ENCODE peak calls at places on chromosomes 7 and 10, in seven cellular contexts. J is sigmoid colon, E is transverse colon, O is endothelial cell of umbilical vein, T is HCT116, N is K562, S is esophagus muscularis mucosa. G is an unnamed sample.

GRCh38 chr7:150567168-150567567 is at the start of gene GIMAP4:
- DNase-seq in J (no peak), E (no peak), O (peak; percentile 69), T (no peak), N (no peak), S (no peak), G (no peak)

GRCh38 chr7:30164567-30164966 is 29.8 kb downstream of the MTURN start:
- DNase-seq in J (no peak), E (no peak), O (peak; percentile 74), T (peak; percentile 33), N (peak; percentile 46), S (no peak), G (peak; percentile 30)

GRCh38 chr7:1112109-1112508 is 24.2 kb downstream of the GPER1 start:
- DNase-seq in J (no peak), E (no peak), O (peak; percentile 74), T (no peak), N (no peak), S (no peak), G (no peak)

GRCh38 chr7:87369216-87369615 is 23.8 kb downstream of the CROT start:
- DNase-seq in J (no peak), E (no peak), O (no peak), T (no peak), N (no peak), S (no peak), G (no peak)

GRCh38 chr7:48299580-48300169 is 128.4 kb downstream of the ABCA13 start:
- DNase-seq in J (no peak), E (peak; percentile 22), O (peak; percentile 55), T (peak; percentile 28), N (peak; percentile 40), S (peak; percentile 45), G (peak; percentile 52)

GRCh38 chr7:15692621-15693020 is 6.1 kb upstream of the MEOX2 start:
- DNase-seq in J (no peak), E (no peak), O (no peak), T (no peak), N (no peak), S (no peak), G (no peak)

GRCh38 chr7:2261611-2262010 is 19.6 kb downstream of the NUDT1 start:
- DNase-seq in J (no peak), E (no peak), O (no peak), T (no peak), N (no peak), S (no peak), G (no peak)

GRCh38 chr7:85165263-85165662 is 21.6 kb downstream of the SEMA3D start:
- DNase-seq in J (no peak), E (no peak), O (no peak), T (no peak), N (no peak), S (no peak), G (no peak)

GRCh38 chr10:133276435-133277201 is at the start of gene ADAM8:
- DNase-seq in J (no peak), E (peak; percentile 63), O (no peak), T (no peak), N (peak; percentile 75), S (no peak), G (no peak)

GRCh38 chr7:119545118-119545517 is 727.9 kb upstream of the KCND2 start:
- DNase-seq in J (no peak), E (no peak), O (peak; percentile 81), T (peak; percentile 51), N (no peak), S (no peak), G (peak; percentile 83)

GRCh38 chr10:97778452-97779302 is 6.9 kb upstream of the SFRP5 start:
- DNase-seq in J (no peak), E (no peak), O (no peak), T (no peak), N (no peak), S (no peak), G (no peak)

GRCh38 chr10:123147635-123148413 is at the start of gene HMX2:
- DNase-seq in J (no peak), E (no peak), O (no peak), T (no peak), N (no peak), S (peak; percentile 81), G (no peak)

GRCh38 chr10:131445623-131446022 is 134.1 kb upstream of the TCERG1L start:
- DNase-seq in J (no peak), E (no peak), O (no peak), T (no peak), N (no peak), S (no peak), G (no peak)

GRCh38 chr10:90148121-90148855 is 446.9 kb downstream of the KIF20B start:
- DNase-seq in J (no peak), E (no peak), O (peak; percentile 39), T (peak; percentile 71), N (no peak), S (no peak), G (no peak)

GRCh38 chr10:53597835-53598251 is 825.3 kb upstream of the MBL2 start:
- DNase-seq in J (no peak), E (no peak), O (no peak), T (no peak), N (no peak), S (no peak), G (no peak)

GRCh38 chr7:6259257-6259656 is 13.2 kb downstream of the CYTH3 start:
- DNase-seq in J (no peak), E (no peak), O (no peak), T (no peak), N (no peak), S (no peak), G (no peak)
- H3K9me3 ChIP-seq in J (no peaks in the 10 kb centered on the region), E (no peaks in the 10 kb centered on the region), O (no peaks in the 10 kb centered on the region), T (no peaks in the 10 kb centered on the region), N (no peaks in the 10 kb centered on the region), S (no peaks in the 10 kb centered on the region), G (no peaks in the 10 kb centered on the region)

DNA sequence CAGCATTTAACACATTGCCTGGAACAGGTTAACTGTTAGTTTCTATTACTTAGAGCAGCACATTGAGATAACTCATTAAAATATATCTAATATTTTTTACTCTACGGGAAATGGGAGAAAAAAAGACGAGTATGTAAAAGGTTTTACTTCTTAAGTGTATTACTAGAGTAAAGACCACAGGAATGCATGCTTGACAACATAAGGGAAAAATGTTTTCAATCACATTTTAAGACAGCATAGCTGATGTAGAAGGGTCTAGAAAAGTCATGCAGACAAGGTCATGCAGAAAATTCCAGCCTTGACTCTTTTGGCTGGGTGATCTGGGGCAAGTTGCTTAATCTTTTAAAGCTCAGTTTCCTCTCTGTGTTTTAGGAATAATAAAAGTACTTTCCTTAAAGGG is 806.2 kb downstream of the CNTNAP2 start:
- DNase-seq in J (no peak), E (no peak), O (no peak), T (no peak), N (no peak), S (no peak), G (no peak)
- TF ChIP-seq POLR2AphosphoS5 in J (no peak), E (no peak), O (no peak), T (no peak), N (no peak), S (no peak), G (no peak)

GRCh38 chr7:17022915-17023314 is 141.1 kb upstream of the AGR3 start:
- DNase-seq in J (no peak), E (no peak), O (no peak), T (no peak), N (no peak), S (no peak), G (no peak)

GRCh38 chr7:17019106-17019505 is 137.3 kb upstream of the AGR3 start:
- DNase-seq in J (no peak), E (no peak), O (no peak), T (no peak), N (no peak), S (no peak), G (no peak)

GRCh38 chr7:17020250-17020649 is 138.5 kb upstream of the AGR3 start:
- DNase-seq in J (no peak), E (no peak), O (peak; percentile 78), T (no peak), N (no peak), S (no peak), G (no peak)

GRCh38 chr7:17016402-17017010 is 134.7 kb upstream of the AGR3 start:
- DNase-seq in J (no peak), E (no peak), O (peak; percentile 21), T (no peak), N (no peak), S (no peak), G (no peak)

DNA sequence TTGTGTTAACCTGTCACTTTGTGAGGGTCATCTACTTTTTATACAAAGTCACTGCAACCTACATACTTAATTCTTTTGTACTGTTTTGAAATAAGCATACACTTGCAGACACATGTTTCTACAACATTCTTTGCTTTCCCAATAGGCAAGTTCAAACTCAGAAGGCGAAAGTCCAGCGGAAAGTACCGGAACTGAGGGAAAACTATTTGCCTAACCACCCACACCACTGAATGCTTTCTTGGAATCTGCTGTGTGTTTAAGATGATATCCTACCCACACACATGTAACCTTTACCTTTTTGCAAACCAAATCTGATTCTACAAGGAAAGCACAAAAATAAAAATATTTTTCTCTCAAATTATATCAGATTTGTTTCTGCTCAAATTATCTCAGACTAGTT is 139.4 kb upstream of the AGR3 start:
- DNase-seq in J (no peak), E (no peak), O (no peak), T (no peak), N (no peak), S (no peak), G (no peak)
- H3K9me3 ChIP-seq in J (no peaks in the 10 kb centered on the region), E (no peaks in the 10 kb centered on the region), O (no peaks in the 10 kb centered on the region), T (no peaks in the 10 kb centered on the region), N (no peaks in the 10 kb centered on the region), S (no peaks in the 10 kb centered on the region), G (no peaks in the 10 kb centered on the region)

GRCh38 chr7:43761382-43761781 is 2.9 kb downstream of the BLVRA start:
- DNase-seq in J (no peak), E (no peak), O (no peak), T (no peak), N (no peak), S (no peak), G (no peak)

GRCh38 chr7:43756368-43757072 is 2.0 kb upstream of the BLVRA start:
- DNase-seq in J (no peak), E (no peak), O (no peak), T (no peak), N (no peak), S (peak; percentile 68), G (no peak)

GRCh38 chr7:43758861-43759683 is 592 bp downstream of the BLVRA start:
- DNase-seq in J (no peak), E (peak; percentile 32), O (peak; percentile 44), T (no peak), N (peak; percentile 51), S (peak; percentile 92), G (no peak)

GRCh38 chr7:43757073-43757720 is 1.3 kb upstream of the BLVRA start:
- DNase-seq in J (no peak), E (no peak), O (no peak), T (no peak), N (no peak), S (peak; percentile 60), G (no peak)

DNA sequence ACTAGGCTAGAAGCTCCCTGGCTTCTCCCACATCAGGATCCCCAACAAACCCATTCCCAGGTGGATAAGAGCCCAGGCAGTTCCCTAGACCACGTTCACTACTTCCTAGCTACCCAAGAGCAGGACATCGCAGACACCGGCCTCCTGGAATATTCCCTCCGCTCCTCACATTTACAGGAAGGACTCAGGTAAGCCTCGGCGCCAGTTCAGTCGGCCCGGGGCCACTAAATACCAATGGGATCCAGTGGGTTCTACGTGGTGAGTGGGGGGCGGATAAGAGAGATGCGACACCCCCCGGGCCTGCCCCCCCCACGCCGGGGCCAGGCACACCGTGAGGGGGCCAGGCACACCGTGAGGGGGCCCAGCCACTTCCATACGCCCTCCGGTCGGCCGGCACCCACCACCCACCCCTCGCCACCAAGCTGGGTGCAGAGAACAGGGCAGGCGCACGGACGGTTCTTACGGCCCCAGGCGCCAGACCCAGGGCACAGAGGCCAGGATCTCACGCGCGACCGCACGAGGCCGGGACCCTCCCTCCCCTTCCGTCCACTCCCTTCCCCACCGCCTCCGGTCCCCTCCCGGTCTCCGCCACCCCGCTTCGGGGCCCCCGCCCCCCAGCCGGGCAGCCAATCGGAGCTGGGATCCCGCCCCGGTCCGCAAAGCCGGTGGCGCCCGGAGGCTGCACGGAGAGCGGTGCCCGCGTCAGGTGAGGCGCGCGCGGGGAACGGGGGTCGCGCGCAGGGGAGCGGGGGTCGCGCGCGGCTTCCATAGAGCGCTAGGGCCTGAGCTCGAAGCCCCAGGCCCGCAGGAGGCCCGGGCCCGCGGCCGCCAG is at the start of gene BLVRA:
- DNase-seq in J (peak; percentile 85), E (peak; percentile 72), O (peak; percentile 56), T (no peak), N (peak; percentile 98), S (peak; percentile 92), G (no peak)
- TF ChIP-seq POLR2AphosphoS5 in J (peak; percentile 76), E (peak; percentile 19), O (no peak), T (peak; percentile 32), N (no peak), S (peak; percentile 66), G (no peak)